ENCODE peak calls at places on chromosomes 7 and 10, in four cellular contexts. One of them, this sample, is unnamed.

GRCh38 chr7:132503415-132503814 is 72.9 kb downstream of the PLXNA4 start:
- DNase-seq in K562: no peak
- DNase-seq in HepG2: no peak
- DNase-seq in GM12878: no peak
- DNase-seq in this sample: no peak

GRCh38 chr10:131697461-131698128 is 203.2 kb upstream of the PPP2R2D start:
- DNase-seq in K562: no peak
- DNase-seq in HepG2: no peak
- DNase-seq in GM12878: no peak
- DNase-seq in this sample: no peak

GRCh38 chr7:88101769-88102168 is 118.1 kb downstream of the SRI start:
- DNase-seq in K562: no peak
- DNase-seq in HepG2: no peak
- DNase-seq in GM12878: no peak
- DNase-seq in this sample: no peak

GRCh38 chr7:101739757-101740398 is 77.5 kb upstream of the CUX1 start:
- DNase-seq in K562: peak
- DNase-seq in HepG2: no peak
- DNase-seq in GM12878: no peak
- DNase-seq in this sample: no peak

GRCh38 chr10:97539523-97540200 is 32.9 kb upstream of the ANKRD2 start:
- DNase-seq in K562: no peak
- DNase-seq in HepG2: no peak
- DNase-seq in GM12878: no peak
- DNase-seq in this sample: no peak

GRCh38 chr7:116562529-116563121 is 37.8 kb downstream of the CAV1 start:
- DNase-seq in K562: no peak
- DNase-seq in HepG2: no peak
- DNase-seq in GM12878: no peak
- DNase-seq in this sample: no peak

GRCh38 chr10:65358565-65358964 is 1567.3 kb upstream of the LRRTM3 start:
- DNase-seq in K562: no peak
- DNase-seq in HepG2: peak
- DNase-seq in GM12878: no peak
- DNase-seq in this sample: peak

GRCh38 chr10:87053121-87053520 is 33.0 kb downstream of the FAM25A start:
- DNase-seq in K562: no peak
- DNase-seq in HepG2: no peak
- DNase-seq in GM12878: no peak
- DNase-seq in this sample: no peak

GRCh38 chr7:29084832-29085231 is 61.5 kb downstream of the CPVL start:
- DNase-seq in K562: no peak
- DNase-seq in HepG2: no peak
- DNase-seq in GM12878: peak
- DNase-seq in this sample: no peak

GRCh38 chr7:29086545-29086944 is 59.8 kb downstream of the CPVL start:
- DNase-seq in K562: no peak
- DNase-seq in HepG2: no peak
- DNase-seq in GM12878: no peak
- DNase-seq in this sample: no peak

GRCh38 chr7:29091121-29091601 is 55.2 kb downstream of the CPVL start:
- DNase-seq in K562: no peak
- DNase-seq in HepG2: no peak
- DNase-seq in GM12878: no peak
- DNase-seq in this sample: no peak

GRCh38 chr7:29091722-29092121 is 54.6 kb downstream of the CPVL start:
- DNase-seq in K562: no peak
- DNase-seq in HepG2: no peak
- DNase-seq in GM12878: no peak
- DNase-seq in this sample: no peak

GRCh38 chr7:29087840-29088169 is 58.5 kb downstream of the CPVL start:
- DNase-seq in K562: no peak
- DNase-seq in HepG2: no peak
- DNase-seq in GM12878: no peak
- DNase-seq in this sample: no peak
- TF ChIP-seq SP1 in K562: no peak
- TF ChIP-seq SP1 in HepG2: no peak
- TF ChIP-seq SP1 in GM12878: no peak
- TF ChIP-seq SP1 in this sample: no peak

GRCh38 chr7:105277341-105277740 is 111.4 kb downstream of the SRPK2 start:
- DNase-seq in K562: no peak
- DNase-seq in HepG2: no peak
- DNase-seq in GM12878: no peak
- DNase-seq in this sample: no peak
- TF ChIP-seq FOXM1 in K562: no peak
- TF ChIP-seq FOXM1 in HepG2: no peak
- TF ChIP-seq FOXM1 in GM12878: no peak
- TF ChIP-seq FOXM1 in this sample: no peak

GRCh38 chr10:3336673-3337293 is 164.2 kb upstream of the PITRM1 start:
- DNase-seq in K562: no peak
- DNase-seq in HepG2: no peak
- DNase-seq in GM12878: no peak
- DNase-seq in this sample: no peak
- TF ChIP-seq SP1 in K562: no peak
- TF ChIP-seq SP1 in HepG2: no peak
- TF ChIP-seq SP1 in GM12878: no peak
- TF ChIP-seq SP1 in this sample: no peak

GRCh38 chr7:93307131-93307660 is 75.0 kb downstream of the VPS50 start:
- DNase-seq in K562: no peak
- DNase-seq in HepG2: peak
- DNase-seq in GM12878: no peak
- DNase-seq in this sample: no peak
- TF ChIP-seq FOXM1 in K562: no peak
- TF ChIP-seq FOXM1 in HepG2: no peak
- TF ChIP-seq FOXM1 in GM12878: no peak
- TF ChIP-seq FOXM1 in this sample: no peak

DNA sequence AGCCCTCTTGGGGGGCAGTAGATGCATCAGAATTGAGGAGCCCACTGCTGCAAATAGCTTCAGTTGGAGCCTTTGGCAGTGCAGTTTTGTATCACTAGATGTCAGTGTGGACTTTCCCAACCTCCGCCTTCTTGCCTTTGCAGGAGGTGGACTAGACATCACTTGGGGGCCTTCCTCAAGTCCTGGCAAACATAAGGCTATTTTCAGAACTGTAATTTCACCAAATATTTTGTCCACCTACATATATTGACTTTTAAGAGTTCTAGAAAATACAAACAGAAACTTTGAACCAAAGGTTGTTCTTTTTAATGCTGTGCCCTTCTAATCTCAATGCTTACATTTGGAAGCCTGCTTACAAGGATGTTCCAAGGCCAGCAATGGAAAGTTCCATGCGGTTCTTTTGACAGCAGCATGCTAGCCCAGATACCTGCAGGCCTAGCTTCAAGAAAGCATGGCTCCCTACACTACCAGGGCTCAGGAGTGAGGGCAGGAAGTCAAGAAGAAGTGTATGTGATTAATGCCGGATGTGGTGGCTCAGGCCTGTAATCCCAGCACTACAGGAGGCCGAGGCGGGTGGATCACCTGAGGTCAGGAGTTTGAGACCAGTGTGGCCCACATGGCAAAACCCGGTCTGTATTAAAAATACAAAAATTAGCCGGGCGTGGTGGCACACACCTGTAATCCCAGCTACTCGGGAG is 8.0 kb upstream of the ZNRF2 start:
- DNase-seq in K562: peak
- DNase-seq in HepG2: peak
- DNase-seq in GM12878: no peak
- DNase-seq in this sample: peak
- TF ChIP-seq SP1 in K562: no peak
- TF ChIP-seq SP1 in HepG2: no peak
- TF ChIP-seq SP1 in GM12878: no peak
- TF ChIP-seq SP1 in this sample: no peak

This sample was measured in HEK293T.